ENCODE peak calls at places on chromosomes 5 and 9, in ten cellular contexts. V is coronary artery, G is heart left ventricle, Q is AG09309, N is IMR-90, J is nephron progenitor cell, K is foreskin keratinocyte, B is cardiac muscle cell, A is lower leg skin, C is OCI-LY7. F is an unnamed sample.

GRCh38 chr9:95494022-95494415 is 22.8 kb downstream of the PTCH1 start:
- DNase-seq in C (peak; percentile 86), B (no peak), J (no peak), V (no peak), G (no peak), N (no peak), A (no peak), K (no peak), Q (no peak), F (no peak)

GRCh38 chr9:129624168-129624759 is 1.7 kb upstream of the NTMT1 start:
- DNase-seq in Q (no peak), K (no peak), C (peak; percentile 77), V (no peak), G (no peak), N (peak; percentile 53), J (peak; percentile 83), B (peak; percentile 76), A (no peak), F (no peak)

GRCh38 chr5:13536921-13537320 is 407.6 kb downstream of the DNAH5 start:
- DNase-seq in Q (no peak), A (no peak), G (no peak), B (no peak), C (no peak), V (no peak), K (no peak), J (no peak), N (peak; percentile 91), F (no peak)

GRCh38 chr5:143207563-143208364 is 195.7 kb downstream of the NR3C1 start:
- DNase-seq in A (no peak), G (no peak), K (no peak), V (no peak), Q (no peak), C (no peak), J (no peak), B (no peak), N (peak; percentile 15), F (no peak)

GRCh38 chr5:176965633-176966032 is 40.9 kb downstream of the UIMC1 start:
- DNase-seq in J (no peak), K (no peak), V (no peak), C (no peak), N (no peak), Q (no peak), B (peak; percentile 8), G (no peak), A (no peak), F (no peak)

GRCh38 chr5:60586307-60586901 is 113.6 kb downstream of the DEPDC1B start:
- DNase-seq in Q (peak; percentile 3), K (peak; percentile 13), C (peak; percentile 9), B (no peak), J (no peak), G (no peak), N (peak; percentile 50), V (no peak), A (no peak), F (no peak)

GRCh38 chr9:101465330-101465915 is 29.8 kb upstream of the ALDOB start:
- DNase-seq in N (peak; percentile 70), G (no peak), Q (peak; percentile 63), V (no peak), B (peak; percentile 48), K (peak; percentile 76), J (no peak), C (peak; percentile 29), A (peak; percentile 79), F (peak; percentile 88)

GRCh38 chr9:70480405-70480980 is 66.0 kb upstream of the KLF9 start:
- DNase-seq in K (peak; percentile 36), A (peak; percentile 94), Q (no peak), J (no peak), N (peak; percentile 90), C (no peak), V (peak; percentile 95), G (peak; percentile 89), B (no peak), F (no peak)

GRCh38 chr9:88691811-88692210 is 156.8 kb downstream of the NXNL2 start:
- DNase-seq in V (no peak), N (peak; percentile 84), C (no peak), G (no peak), Q (no peak), A (no peak), J (no peak), B (no peak), K (peak; percentile 61), F (no peak)

GRCh38 chr5:132607133-132607532 is 50.4 kb downstream of the RAD50 start:
- DNase-seq in V (no peak), B (no peak), K (no peak), C (no peak), A (no peak), N (no peak), J (no peak), G (no peak), Q (no peak), F (no peak)

GRCh38 chr9:7094576-7094975 is 336.8 kb downstream of the KDM4C start:
- DNase-seq in K (no peak), A (no peak), B (no peak), J (no peak), V (no peak), Q (no peak), C (no peak), N (no peak), G (no peak), F (no peak)

GRCh38 chr5:98102926-98103325 is 670.5 kb upstream of the RGMB start:
- DNase-seq in B (no peak), J (no peak), N (peak; percentile 52), G (no peak), Q (no peak), V (no peak), A (no peak), K (no peak), C (no peak), F (no peak)

GRCh38 chr5:45410304-45410995 is 285.7 kb downstream of the HCN1 start:
- DNase-seq in N (peak; percentile 5), Q (no peak), J (no peak), K (no peak), C (no peak), A (no peak), G (no peak), B (peak; percentile 18), V (no peak), F (no peak)

GRCh38 chr9:120892177-120892747 is 15.3 kb upstream of the PHF19 start:
- DNase-seq in V (no peak), Q (no peak), B (no peak), C (no peak), N (no peak), G (no peak), J (no peak), A (no peak), K (no peak), F (no peak)

DNA sequence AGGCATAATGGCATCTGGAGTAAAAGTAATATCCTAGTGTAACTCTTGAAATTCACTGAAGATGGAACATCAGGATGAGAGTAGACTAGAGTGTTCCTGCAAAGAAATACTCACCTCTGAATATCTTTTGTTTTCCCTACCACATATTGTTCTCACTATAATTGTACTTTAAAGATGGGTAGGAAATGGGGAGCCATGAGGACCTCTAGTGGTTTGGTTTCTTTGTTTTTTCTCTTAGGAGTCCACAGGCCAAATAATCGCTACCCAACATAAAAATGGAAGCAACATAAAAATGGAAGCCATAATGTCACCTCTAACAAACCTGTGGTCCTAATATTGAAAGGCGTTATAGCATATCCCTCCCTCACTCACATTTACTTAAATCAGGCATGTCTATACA is 2375.8 kb downstream of the MAT2B start:
- DNase-seq in C (no peak), N (no peak), Q (no peak), G (no peak), V (no peak), J (no peak), K (no peak), B (peak; percentile 4), A (no peak), F (no peak)
- TF ChIP-seq CTCF in C (peak; percentile 42), N (no peak), Q (no peak), G (no peak), V (no peak), J (no peak), K (no peak), B (no peak), A (no peak), F (no peak)

DNA sequence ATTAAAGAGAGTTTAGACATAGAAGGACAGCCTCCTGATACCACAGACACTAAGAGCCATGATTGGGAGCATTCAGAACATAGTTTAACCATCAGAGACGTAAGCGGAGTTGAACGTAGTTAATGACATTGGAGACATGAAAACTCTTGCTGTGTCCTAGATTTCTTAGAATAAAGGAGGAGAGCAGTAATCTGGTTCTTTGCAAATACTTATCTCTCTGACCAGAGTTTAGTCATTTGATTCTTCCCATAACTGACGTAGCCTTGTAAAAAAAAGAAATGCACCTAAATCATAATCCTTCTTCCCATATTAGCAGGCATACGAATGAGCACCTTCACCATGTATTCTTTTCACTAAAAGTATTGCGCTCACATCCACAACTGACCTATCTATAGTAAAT is 433.3 kb upstream of the SMC2 start:
- DNase-seq in N (no peak), Q (no peak), A (no peak), B (no peak), K (no peak), J (no peak), V (no peak), C (no peak), G (no peak), F (no peak)
- TF ChIP-seq CTCF in N (no peak), Q (no peak), A (no peak), B (no peak), K (no peak), J (no peak), V (no peak), C (no peak), G (no peak), F (no peak)

DNA sequence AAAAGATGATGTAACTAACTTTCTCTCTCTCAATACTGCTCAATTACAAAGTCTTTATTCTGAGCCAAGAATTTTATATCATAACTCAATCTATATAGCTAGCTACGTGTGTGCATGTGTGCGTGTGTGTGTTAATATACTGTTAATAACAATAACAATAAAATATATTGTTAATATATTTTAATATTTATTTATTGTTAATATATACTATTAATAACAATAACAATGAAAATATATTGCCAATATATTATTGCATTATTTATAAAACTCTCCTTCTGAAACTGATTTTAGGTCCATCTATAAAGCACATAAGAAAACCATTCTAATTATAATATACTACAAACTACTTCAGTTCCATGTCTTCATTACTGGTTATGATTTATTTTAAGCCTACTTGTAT is 60.6 kb downstream of the RASEF start:
- DNase-seq in J (no peak), G (no peak), Q (no peak), C (no peak), V (no peak), K (no peak), A (no peak), N (no peak), B (no peak), F (no peak)
- TF ChIP-seq CTCF in J (no peak), G (no peak), Q (no peak), C (no peak), V (no peak), K (no peak), A (no peak), N (no peak), B (no peak), F (no peak)

DNA sequence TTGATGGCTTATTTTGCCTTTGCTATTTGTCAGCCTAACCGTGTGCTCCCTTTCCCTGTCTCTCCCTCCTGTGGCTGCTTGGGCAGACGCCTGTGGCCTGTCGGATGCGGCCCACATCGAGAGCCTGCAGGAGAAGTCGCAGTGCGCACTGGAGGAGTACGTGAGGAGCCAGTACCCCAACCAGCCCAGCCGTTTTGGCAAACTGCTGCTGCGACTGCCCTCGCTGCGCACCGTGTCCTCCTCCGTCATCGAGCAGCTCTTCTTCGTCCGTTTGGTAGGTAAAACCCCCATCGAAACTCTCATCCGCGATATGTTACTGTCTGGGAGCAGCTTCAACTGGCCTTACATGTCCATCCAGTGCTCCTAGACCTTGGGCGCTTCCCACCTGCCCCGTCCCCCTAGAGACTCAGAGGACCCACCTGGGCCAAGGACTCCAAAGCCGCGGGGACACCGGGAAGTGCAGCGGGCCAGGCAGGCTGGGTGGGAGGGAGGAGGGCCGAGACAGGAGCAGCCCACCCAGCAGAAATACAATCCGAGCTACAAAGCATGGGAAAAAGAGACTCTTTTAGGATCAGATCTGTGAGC is 10.5 kb downstream of the NR2F1 start:
- DNase-seq in J (peak; percentile 49), N (no peak), V (no peak), B (no peak), A (no peak), C (no peak), K (no peak), G (no peak), Q (no peak), F (no peak)
- TF ChIP-seq CTCF in J (no peak), N (no peak), V (no peak), B (no peak), A (no peak), C (no peak), K (no peak), G (no peak), Q (no peak), F (no peak)